ENCODE peak calls at places on chromosomes 13 and 19, in five cellular contexts. C, I, G, L and K are unnamed samples.

GRCh38 chr19:42140125-42140754 is 8.0 kb upstream of the POU2F2 start:
- DNase-seq in C (peak; percentile 72), I (no peak), G (no peak), L (peak; percentile 58), K (no peak)

GRCh38 chr13:21232196-21232595 is 55.7 kb downstream of the MRPL57 start:
- DNase-seq in C (no peak), I (no peak), G (no peak), L (peak; percentile 90), K (no peak)

GRCh38 chr13:89687066-89687465 is 1660.4 kb upstream of the MIR17HG start:
- DNase-seq in C (no peak), I (no peak), G (no peak), L (no peak), K (no peak)

GRCh38 chr13:41060723-41061074 is 610 bp upstream of the WBP4 start:
- DNase-seq in C (peak; percentile 86), I (peak; percentile 79), G (peak; percentile 66), L (peak; percentile 74), K (peak; percentile 76)

GRCh38 chr13:35857769-35858168 is 273.4 kb downstream of the DCLK1 start:
- DNase-seq in C (no peak), I (no peak), G (no peak), L (peak; percentile 41), K (no peak)

GRCh38 chr19:34330116-34330515 is 34.9 kb upstream of the GPI start:
- DNase-seq in C (no peak), I (no peak), G (no peak), L (no peak), K (no peak)

GRCh38 chr19:3196064-3196932 is 10.6 kb downstream of the NCLN start:
- DNase-seq in C (no peak), I (no peak), G (no peak), L (no peak), K (no peak)

GRCh38 chr19:31502536-31503170 is 153.4 kb upstream of the TSHZ3 start:
- DNase-seq in C (no peak), I (no peak), G (no peak), L (no peak), K (no peak)

GRCh38 chr19:37999309-38000213 is 92.6 kb downstream of the SIPA1L3 start:
- DNase-seq in C (no peak), I (no peak), G (no peak), L (peak; percentile 99), K (no peak)

GRCh38 chr19:48391100-48392005 is at the start of gene KDELR1:
- DNase-seq in C (peak; percentile 78), I (peak; percentile 81), G (peak; percentile 57), L (peak; percentile 56), K (peak; percentile 56)

GRCh38 chr13:72458701-72459100 is 268.7 kb downstream of the MZT1 start:
- DNase-seq in C (no peak), I (no peak), G (no peak), L (peak; percentile 29), K (no peak)

GRCh38 chr13:44762946-44763345 is 186.8 kb upstream of the TSC22D1 start:
- DNase-seq in C (no peak), I (no peak), G (no peak), L (peak; percentile 44), K (no peak)

GRCh38 chr13:41542281-41542680 is 84.9 kb downstream of the RGCC start:
- DNase-seq in C (no peak), I (no peak), G (no peak), L (no peak), K (no peak)

GRCh38 chr19:4140237-4140711 is 13.2 kb upstream of the CREB3L3 start:
- DNase-seq in C (peak; percentile 45), I (peak; percentile 14), G (peak; percentile 73), L (peak; percentile 69), K (peak; percentile 72)

GRCh38 chr13:23699271-23699670 is 129.1 kb downstream of the TNFRSF19 start:
- DNase-seq in C (no peak), I (no peak), G (no peak), L (no peak), K (no peak)

GRCh38 chr13:60754691-60755090 is 357.7 kb downstream of the TDRD3 start:
- DNase-seq in C (no peak), I (no peak), G (no peak), L (no peak), K (no peak)

GRCh38 chr13:79995334-79995733 is 345.6 kb downstream of the SPRY2 start:
- DNase-seq in C (no peak), I (no peak), G (no peak), L (peak; percentile 85), K (no peak)

GRCh38 chr13:67369895-67370660 is 139.9 kb upstream of the PCDH9 start:
- DNase-seq in C (no peak), I (no peak), G (no peak), L (peak; percentile 98), K (no peak)

GRCh38 chr13:109628251-109628699 is 158.1 kb downstream of the IRS2 start:
- DNase-seq in C (no peak), I (no peak), G (no peak), L (peak; percentile 51), K (no peak)

GRCh38 chr19:42066075-42066754 is 3.8 kb downstream of the GRIK5 start:
- DNase-seq in C (peak; percentile 52), I (no peak), G (peak; percentile 46), L (peak; percentile 37), K (peak; percentile 46)

GRCh38 chr19:18848860-18849661 is 17.3 kb downstream of the UPF1 start:
- DNase-seq in C (no peak), I (no peak), G (no peak), L (peak; percentile 42), K (no peak)

GRCh38 chr13:95154441-95154886 is 146.8 kb downstream of the ABCC4 start:
- DNase-seq in C (no peak), I (no peak), G (peak; percentile 37), L (no peak), K (peak; percentile 60)

GRCh38 chr13:57470491-57470890 is 161.1 kb upstream of the PCDH17 start:
- DNase-seq in C (no peak), I (no peak), G (no peak), L (no peak), K (no peak)

GRCh38 chr13:112940236-112940635 is 28.8 kb upstream of the MCF2L start:
- DNase-seq in C (no peak), I (no peak), G (peak; percentile 10), L (no peak), K (peak; percentile 47)

GRCh38 chr13:79990048-79990447 is 350.9 kb downstream of the SPRY2 start:
- DNase-seq in C (no peak), I (no peak), G (no peak), L (peak; percentile 19), K (no peak)

GRCh38 chr19:47215581-47215980 is 15.4 kb downstream of the BBC3 start:
- DNase-seq in C (no peak), I (no peak), G (no peak), L (no peak), K (no peak)

GRCh38 chr19:21921691-21922180 is 85.8 kb upstream of the ZNF43 start:
- DNase-seq in C (no peak), I (no peak), G (no peak), L (no peak), K (no peak)

GRCh38 chr13:67803118-67803517 is 573.0 kb upstream of the PCDH9 start:
- DNase-seq in C (no peak), I (no peak), G (no peak), L (no peak), K (peak; percentile 14)

GRCh38 chr13:85332595-85332994 is 466.6 kb downstream of the SLITRK6 start:
- DNase-seq in C (no peak), I (no peak), G (no peak), L (no peak), K (no peak)

GRCh38 chr19:18558202-18558555 is 509 bp downstream of the KXD1 start:
- DNase-seq in C (no peak), I (no peak), G (no peak), L (no peak), K (no peak)

GRCh38 chr13:99909836-99910619 is 61.5 kb downstream of the ZIC5 start:
- DNase-seq in C (no peak), I (no peak), G (peak; percentile 48), L (peak; percentile 26), K (peak; percentile 80)

GRCh38 chr13:45162194-45162593 is 38.7 kb downstream of the KCTD4 start:
- DNase-seq in C (no peak), I (no peak), G (no peak), L (peak; percentile 38), K (no peak)

GRCh38 chr19:6020972-6021805 is 43.2 kb upstream of the RANBP3 start:
- DNase-seq in C (no peak), I (no peak), G (peak; percentile 77), L (no peak), K (peak; percentile 71)

GRCh38 chr13:42164557-42165125 is 107.3 kb upstream of the AKAP11 start:
- DNase-seq in C (no peak), I (no peak), G (no peak), L (no peak), K (no peak)

GRCh38 chr19:49409441-49410029 is 13.7 kb downstream of the PTH2 start:
- DNase-seq in C (peak; percentile 57), I (no peak), G (no peak), L (no peak), K (no peak)

GRCh38 chr19:11096210-11096841 is 7.1 kb downstream of the LDLR start:
- DNase-seq in C (peak; percentile 63), I (no peak), G (no peak), L (no peak), K (no peak)

GRCh38 chr19:13032837-13033236 is 37.6 kb downstream of the NFIX start:
- DNase-seq in C (no peak), I (no peak), G (no peak), L (no peak), K (no peak)